ENCODE peak calls at places on chromosomes 6 and 20, in nine cellular contexts. E, H, P, M, Y, G, V, Z and X are unnamed samples. For H3K9me3, the result is how much of the 10 kb centered on the place peaks cover.

GRCh38 chr6:135901776-135902524 is 50.4 kb downstream of the PDE7B start:
- DNase-seq in E (no peak), H (peak), P (no peak), M (no peak), Y (peak), G (peak), V (peak), Z (peak), X (no peak)

GRCh38 chr6:89976141-89977020 is 82.1 kb downstream of the GJA10 start:
- DNase-seq in E (no peak), H (no peak), P (no peak), M (peak), Y (no peak), G (no peak), V (no peak), Z (no peak), X (no peak)

GRCh38 chr6:43803783-43804549 is 34.0 kb downstream of the VEGFA start:
- DNase-seq in E (no peak), H (peak), P (no peak), M (no peak), Y (no peak), G (peak), V (peak), Z (no peak), X (peak)

GRCh38 chr6:21595951-21596378 is 2.4 kb downstream of the SOX4 start:
- DNase-seq in E (no peak), H (peak), P (no peak), M (peak), Y (no peak), G (no peak), V (no peak), Z (no peak), X (peak)

GRCh38 chr6:112311950-112312547 is 35.1 kb upstream of the RFPL4B start:
- DNase-seq in E (no peak), H (peak), P (no peak), M (peak), Y (no peak), G (no peak), V (peak), Z (no peak), X (no peak)

GRCh38 chr6:53894086-53894485 is 99.3 kb downstream of the LRRC1 start:
- DNase-seq in E (no peak), H (peak), P (no peak), M (no peak), Y (peak), G (peak), V (peak), Z (no peak), X (peak)

GRCh38 chr6:5619249-5619648 is 357.9 kb downstream of the FARS2 start:
- DNase-seq in E (no peak), H (no peak), P (no peak), M (no peak), Y (no peak), G (no peak), V (no peak), Z (no peak), X (no peak)

GRCh38 chr6:151284012-151284411 is 44.2 kb downstream of the AKAP12 start:
- DNase-seq in E (no peak), H (no peak), P (no peak), M (no peak), Y (no peak), G (peak), V (no peak), Z (no peak), X (no peak)

GRCh38 chr6:109019911-109020310 is 74.7 kb downstream of the SESN1 start:
- DNase-seq in E (no peak), H (no peak), P (no peak), M (no peak), Y (no peak), G (no peak), V (no peak), Z (no peak), X (no peak)

GRCh38 chr20:54622338-54623280 is 147.2 kb downstream of the DOK5 start:
- DNase-seq in E (no peak), H (peak), P (no peak), M (no peak), Y (no peak), G (peak), V (peak), Z (no peak), X (no peak)

GRCh38 chr6:68777956-68778355 is 142.9 kb downstream of the ADGRB3 start:
- DNase-seq in E (no peak), H (peak), P (no peak), M (no peak), Y (no peak), G (peak), V (peak), Z (no peak), X (no peak)

GRCh38 chr6:29763491-29764289 is 40.5 kb downstream of the HLA-F start:
- DNase-seq in E (no peak), H (peak), P (no peak), M (no peak), Y (no peak), G (peak), V (peak), Z (no peak), X (no peak)

GRCh38 chr6:131381052-131381451 is 192.0 kb upstream of the ARG1 start:
- DNase-seq in E (no peak), H (no peak), P (no peak), M (no peak), Y (no peak), G (no peak), V (no peak), Z (no peak), X (no peak)

GRCh38 chr6:131383421-131384411 is 189.3 kb upstream of the ARG1 start:
- DNase-seq in E (no peak), H (peak), P (no peak), M (peak), Y (no peak), G (peak), V (peak), Z (no peak), X (no peak)

GRCh38 chr6:131382646-131383045 is 190.4 kb upstream of the ARG1 start:
- DNase-seq in E (no peak), H (no peak), P (no peak), M (no peak), Y (no peak), G (no peak), V (no peak), Z (no peak), X (no peak)

GRCh38 chr6:131379951-131380350 is 193.1 kb upstream of the ARG1 start:
- DNase-seq in E (no peak), H (peak), P (no peak), M (no peak), Y (peak), G (peak), V (peak), Z (no peak), X (no peak)

GRCh38 chr6:131381694-131382093 is 191.3 kb upstream of the ARG1 start:
- DNase-seq in E (no peak), H (peak), P (no peak), M (no peak), Y (no peak), G (peak), V (no peak), Z (no peak), X (no peak)
- H3K9me3 ChIP-seq in E (under half), H (under half), P (under half), M (under half), Y (under half), G (under half), V (under half), Z (under half), X (under half)

GRCh38 chr20:56001106-56001785 is 4.1 kb downstream of the CBLN4 start:
- DNase-seq in E (no peak), H (no peak), P (no peak), M (no peak), Y (no peak), G (no peak), V (no peak), Z (peak), X (no peak)
- H3K9me3 ChIP-seq in E (under half), H (under half), P (under half), M (under half), Y (under half), G (under half), V (under half), Z (under half), X (under half)

GRCh38 chr6:130557481-130558112 is 191.8 kb downstream of the TMEM200A start:
- DNase-seq in E (no peak), H (no peak), P (no peak), M (no peak), Y (no peak), G (no peak), V (no peak), Z (no peak), X (no peak)

GRCh38 chr6:130560231-130560630 is 194.4 kb downstream of the TMEM200A start:
- DNase-seq in E (no peak), H (no peak), P (no peak), M (no peak), Y (no peak), G (peak), V (no peak), Z (no peak), X (no peak)

GRCh38 chr6:130558131-130558530 is 192.3 kb downstream of the TMEM200A start:
- DNase-seq in E (no peak), H (no peak), P (no peak), M (no peak), Y (no peak), G (no peak), V (peak), Z (no peak), X (no peak)

GRCh38 chr6:130559166-130559565 is 193.3 kb downstream of the TMEM200A start:
- DNase-seq in E (no peak), H (peak), P (no peak), M (no peak), Y (no peak), G (peak), V (peak), Z (no peak), X (no peak)
- H3K9me3 ChIP-seq in E (under half), H (under half), P (under half), M (under half), Y (under half), G (under half), V (under half), Z (under half), X (under half)

GRCh38 chr20:63079971-63080370 is 73.2 kb upstream of the BHLHE23 start:
- DNase-seq in E (no peak), H (no peak), P (no peak), M (no peak), Y (no peak), G (no peak), V (no peak), Z (peak), X (no peak)

GRCh38 chr20:63074631-63075030 is 67.9 kb upstream of the BHLHE23 start:
- DNase-seq in E (no peak), H (no peak), P (no peak), M (no peak), Y (no peak), G (no peak), V (no peak), Z (peak), X (no peak)

GRCh38 chr20:63076421-63076820 is 69.7 kb upstream of the BHLHE23 start:
- DNase-seq in E (no peak), H (no peak), P (no peak), M (no peak), Y (no peak), G (no peak), V (no peak), Z (peak), X (no peak)

GRCh38 chr20:63080411-63080810 is 73.6 kb upstream of the BHLHE23 start:
- DNase-seq in E (no peak), H (no peak), P (no peak), M (no peak), Y (no peak), G (no peak), V (no peak), Z (peak), X (no peak)

DNA sequence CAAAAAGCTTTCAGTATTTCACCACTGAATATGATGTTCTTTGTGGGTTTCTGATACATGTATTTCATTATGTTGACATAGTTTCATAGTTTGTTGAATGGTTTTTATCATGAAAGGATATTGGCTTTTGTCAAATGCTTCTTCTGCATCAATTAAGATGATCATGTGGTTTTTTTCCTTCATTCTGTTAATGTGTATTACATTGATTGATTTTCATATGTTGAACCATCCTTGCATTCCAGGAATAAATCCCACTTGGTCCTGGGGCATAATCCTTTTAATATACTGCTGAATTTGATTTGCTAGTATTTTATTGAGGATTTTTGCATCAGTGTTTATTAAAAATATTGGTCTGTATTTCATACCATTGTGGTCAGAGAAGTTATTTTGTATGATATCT is 70.9 kb upstream of the BHLHE23 start:
- DNase-seq in E (no peak), H (no peak), P (no peak), M (no peak), Y (no peak), G (no peak), V (no peak), Z (no peak), X (no peak)
- H3K9me3 ChIP-seq in E (under half), H (under half), P (under half), M (under half), Y (under half), G (under half), V (under half), Z (under half), X (under half)

GRCh38 chr20:39640147-39640546 is 678.0 kb downstream of the DHX35 start:
- DNase-seq in E (no peak), H (no peak), P (no peak), M (no peak), Y (no peak), G (no peak), V (no peak), Z (no peak), X (no peak)

GRCh38 chr20:39638671-39639070 is 676.5 kb downstream of the DHX35 start:
- DNase-seq in E (no peak), H (no peak), P (no peak), M (no peak), Y (no peak), G (no peak), V (no peak), Z (no peak), X (no peak)

GRCh38 chr20:39643292-39643691 is 681.1 kb downstream of the DHX35 start:
- DNase-seq in E (no peak), H (no peak), P (no peak), M (no peak), Y (no peak), G (no peak), V (no peak), Z (no peak), X (no peak)

GRCh38 chr20:39645130-39645529 is 683.0 kb downstream of the DHX35 start:
- DNase-seq in E (no peak), H (no peak), P (peak), M (peak), Y (no peak), G (no peak), V (no peak), Z (no peak), X (no peak)

DNA sequence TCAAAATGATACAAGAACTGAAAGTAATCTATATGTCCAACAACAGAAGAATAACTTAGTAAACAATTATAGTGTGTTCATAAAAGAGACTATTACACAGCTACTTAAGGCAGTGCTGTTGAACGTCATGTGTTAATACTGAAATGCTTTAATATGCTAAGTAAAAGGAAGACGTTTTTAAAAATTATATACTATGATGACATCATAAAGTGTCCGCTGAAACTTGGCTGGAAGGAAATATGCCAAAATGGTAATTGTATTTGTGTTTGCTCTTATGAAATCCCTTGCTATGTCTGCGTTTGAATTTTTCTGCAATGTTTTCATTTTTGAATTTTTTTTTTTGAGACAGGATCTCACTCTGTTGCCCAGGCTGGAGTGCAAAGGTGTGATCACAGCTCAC is 679.3 kb downstream of the DHX35 start:
- DNase-seq in E (no peak), H (no peak), P (no peak), M (no peak), Y (no peak), G (no peak), V (no peak), Z (no peak), X (no peak)
- H3K9me3 ChIP-seq in E (under half), H (under half), P (under half), M (under half), Y (under half), G (under half), V (under half), Z (under half), X (under half)

GRCh38 chr6:161024364-161024920 is 32.9 kb downstream of the MAP3K4 start:
- DNase-seq in E (no peak), H (no peak), P (no peak), M (no peak), Y (no peak), G (no peak), V (no peak), Z (no peak), X (no peak)

GRCh38 chr6:161023316-161023715 is 31.7 kb downstream of the MAP3K4 start:
- DNase-seq in E (no peak), H (peak), P (no peak), M (no peak), Y (no peak), G (peak), V (peak), Z (no peak), X (no peak)

GRCh38 chr6:161019324-161019839 is 27.8 kb downstream of the MAP3K4 start:
- DNase-seq in E (no peak), H (no peak), P (no peak), M (no peak), Y (no peak), G (no peak), V (no peak), Z (no peak), X (no peak)

GRCh38 chr6:161021978-161022743 is 30.6 kb downstream of the MAP3K4 start:
- DNase-seq in E (no peak), H (no peak), P (no peak), M (no peak), Y (no peak), G (no peak), V (no peak), Z (no peak), X (no peak)

DNA sequence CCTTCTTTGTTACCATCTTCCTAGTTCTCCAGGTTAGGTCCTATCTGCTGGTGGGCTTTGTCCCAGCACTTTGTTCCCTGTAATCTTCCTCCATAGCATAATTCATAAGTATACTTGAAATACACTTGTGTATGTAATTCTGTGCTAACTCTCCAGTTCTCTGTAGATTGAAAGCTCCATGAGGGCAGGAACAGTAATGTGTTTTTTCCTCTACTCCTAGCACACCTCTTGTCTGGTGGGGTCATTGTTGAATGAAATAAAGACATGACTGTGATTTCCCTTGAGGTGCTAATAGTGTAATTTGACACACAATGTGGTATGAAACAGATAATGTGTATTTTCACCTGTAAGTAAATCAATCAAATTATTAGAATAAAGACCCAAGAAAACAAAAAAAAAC is 30.0 kb downstream of the MAP3K4 start:
- DNase-seq in E (no peak), H (no peak), P (no peak), M (no peak), Y (no peak), G (no peak), V (no peak), Z (no peak), X (no peak)
- H3K9me3 ChIP-seq in E (under half), H (under half), P (under half), M (under half), Y (under half), G (under half), V (under half), Z (under half), X (under half)